ENCODE peak calls at places on chromosome 11, in four cellular contexts. D is epithelial cell of prostate; N is CD8-positive, alpha-beta memory T cell; P is fibroblast of lung. J is an unnamed sample.

GRCh38 chr11:82270870-82271269 is 462.8 kb downstream of the FAM181B start:
- DNase-seq in D (no peak), N (no peak), P (no peak), J (no peak)

GRCh38 chr11:33490842-33491370 is 209.7 kb downstream of the C11orf91 start:
- DNase-seq in D (no peak), N (no peak), P (no peak), J (no peak)

GRCh38 chr11:68978626-68978930 is 2.2 kb downstream of the MRGPRD start:
- DNase-seq in D (no peak), N (peak), P (no peak), J (no peak)

GRCh38 chr11:2812371-2812991 is 73.1 kb downstream of the CDKN1C start:
- DNase-seq in D (no peak), N (no peak), P (no peak), J (peak)

GRCh38 chr11:65722261-65722660 is 1.7 kb upstream of the RNASEH2C start:
- DNase-seq in D (no peak), N (no peak), P (no peak), J (no peak)

GRCh38 chr11:100719809-100720221 is 32.7 kb downstream of the ARHGAP42 start:
- DNase-seq in D (peak), N (no peak), P (peak), J (no peak)

GRCh38 chr11:65116370-65117205 is 913 bp downstream of the ZNHIT2 start:
- DNase-seq in D (no peak), N (peak), P (peak), J (peak)

GRCh38 chr11:60777572-60777971 is 7.6 kb upstream of the MS4A10 start:
- DNase-seq in D (peak), N (no peak), P (peak), J (no peak)

GRCh38 chr11:121652982-121653381 is 200.2 kb upstream of the SORL1-AS1 start:
- DNase-seq in D (no peak), N (no peak), P (peak), J (no peak)

GRCh38 chr11:12237381-12237784 is 127.0 kb downstream of the MICAL2 start:
- DNase-seq in D (no peak), N (no peak), P (no peak), J (no peak)

GRCh38 chr11:104967493-104968364 is 645 bp downstream of the CASP4 start:
- DNase-seq in D (no peak), N (no peak), P (no peak), J (no peak)

GRCh38 chr11:11468919-11469318 is 115.9 kb upstream of the CSNK2A3 start:
- DNase-seq in D (no peak), N (no peak), P (peak), J (no peak)

GRCh38 chr11:17597770-17598169 is 50.7 kb downstream of the OTOG start:
- DNase-seq in D (no peak), N (no peak), P (no peak), J (no peak)

GRCh38 chr11:8728566-8728965 is 46.0 kb downstream of the RPL27A start:
- DNase-seq in D (no peak), N (no peak), P (peak), J (no peak)

GRCh38 chr11:18721576-18722292 is 4.3 kb downstream of the IGSF22 start:
- DNase-seq in D (no peak), N (peak), P (peak), J (peak)

GRCh38 chr11:44286268-44286880 is 23.6 kb downstream of the ALX4 start:
- DNase-seq in D (no peak), N (peak), P (peak), J (peak)

GRCh38 chr11:94650756-94651155 is 83.6 kb downstream of the PIWIL4 start:
- DNase-seq in D (no peak), N (no peak), P (no peak), J (peak)

GRCh38 chr11:81470446-81470845 is 1263.2 kb downstream of the FAM181B start:
- DNase-seq in D (no peak), N (no peak), P (no peak), J (no peak)

GRCh38 chr11:46247664-46248063 is 29.8 kb upstream of the CREB3L1 start:
- DNase-seq in D (peak), N (no peak), P (peak), J (no peak)

GRCh38 chr11:92852946-92853345 is 116.5 kb upstream of the MTNR1B start:
- DNase-seq in D (peak), N (no peak), P (peak), J (peak)

GRCh38 chr11:100576044-100577021 is 110.8 kb upstream of the ARHGAP42 start:
- DNase-seq in D (no peak), N (no peak), P (peak), J (no peak)

GRCh38 chr11:19984048-19984742 is 176.1 kb downstream of the DBX1 start:
- DNase-seq in D (no peak), N (no peak), P (no peak), J (no peak)

GRCh38 chr11:86748296-86748695 is 52.0 kb upstream of the PRSS23 start:
- DNase-seq in D (no peak), N (no peak), P (peak), J (no peak)

GRCh38 chr11:113045146-113045545 is 83.9 kb downstream of the NCAM1 start:
- DNase-seq in D (no peak), N (no peak), P (no peak), J (no peak)

J was measured in right cardiac atrium.